ENCODE peak calls at places on chromosomes 16 and 17, in seven cellular contexts. J, Y, G, L, Q, U and D are unnamed samples.

GRCh38 chr16:12409700-12410099 is 394.0 kb downstream of the CPPED1 start:
- DNase-seq in Y (no peak), L (no peak), U (no peak), Q (no peak), G (no peak), J (no peak), D (no peak)

GRCh38 chr16:81170824-81171223 is 67.7 kb upstream of the BCO1 start:
- DNase-seq in G (no peak), L (no peak), J (no peak), Q (no peak), U (no peak), Y (no peak), D (no peak)

GRCh38 chr17:17900615-17901520 is 64.1 kb upstream of the SREBF1 start:
- DNase-seq in Q (no peak), U (no peak), J (no peak), Y (no peak), G (no peak), L (no peak), D (no peak)

GRCh38 chr16:70651524-70651923 is 5.2 kb downstream of the IL34 start:
- DNase-seq in G (no peak), Q (no peak), J (no peak), Y (no peak), L (no peak), U (no peak), D (no peak)

GRCh38 chr16:68475071-68475470 is 26.8 kb upstream of the SMPD3 start:
- DNase-seq in G (no peak), L (no peak), U (no peak), Y (no peak), Q (no peak), J (no peak), D (no peak)

GRCh38 chr17:40058151-40058784 is 4.1 kb upstream of the MED24 start:
- DNase-seq in U (no peak), Q (no peak), J (no peak), Y (no peak), G (no peak), L (no peak), D (no peak)

GRCh38 chr17:50946891-50947843 is 81.0 kb upstream of the TOB1 start:
- DNase-seq in U (no peak), Y (no peak), G (no peak), J (no peak), Q (no peak), L (no peak), D (no peak)

GRCh38 chr17:62780273-62780672 is 27.8 kb downstream of the MARCHF10 start:
- DNase-seq in Y (no peak), J (no peak), Q (peak; percentile 13), U (no peak), G (no peak), L (no peak), D (no peak)

GRCh38 chr17:57874434-57875108 is 24.7 kb upstream of the MRPS23 start:
- DNase-seq in G (no peak), J (peak; percentile 87), Y (no peak), U (no peak), Q (no peak), L (no peak), D (no peak)

GRCh38 chr16:66618588-66618987 is 14.1 kb downstream of the CMTM3 start:
- DNase-seq in L (no peak), G (no peak), U (no peak), Y (no peak), Q (no peak), J (no peak), D (no peak)

GRCh38 chr17:48995332-48995870 is 1.8 kb upstream of the IGF2BP1 start:
- DNase-seq in L (no peak), Q (no peak), U (peak; percentile 10), J (no peak), G (no peak), Y (peak; percentile 50), D (no peak)

GRCh38 chr17:55540414-55541091 is 29.3 kb upstream of the SMIM36 start:
- DNase-seq in G (no peak), Q (no peak), L (no peak), J (no peak), U (no peak), Y (no peak), D (no peak)

GRCh38 chr17:9272506-9272905 is 251.2 kb downstream of the NTN1 start:
- DNase-seq in L (no peak), J (no peak), U (no peak), Q (no peak), Y (no peak), G (no peak), D (no peak)

GRCh38 chr17:66945451-66945850 is 19.1 kb upstream of the CACNG4 start:
- DNase-seq in Q (no peak), U (no peak), Y (no peak), G (no peak), L (no peak), J (no peak), D (no peak)

GRCh38 chr17:16599537-16599936 is 30.5 kb upstream of the ZNF287 start:
- DNase-seq in L (no peak), U (no peak), Q (no peak), G (no peak), Y (no peak), J (no peak), D (no peak)

GRCh38 chr17:78415821-78416301 is 37.4 kb downstream of the PGS1 start:
- DNase-seq in L (no peak), U (no peak), J (no peak), Q (no peak), G (no peak), Y (no peak), D (no peak)

GRCh38 chr16:74438492-74438979 is 17.3 kb upstream of the CLEC18B start:
- DNase-seq in J (no peak), Q (no peak), U (no peak), G (no peak), Y (no peak), L (no peak), D (no peak)

GRCh38 chr16:49524578-49525315 is 151.1 kb downstream of the C16orf78 start:
- DNase-seq in U (no peak), J (peak; percentile 70), L (no peak), G (no peak), Q (no peak), Y (no peak), D (no peak)

GRCh38 chr17:73611630-73612029 is 32.6 kb downstream of the SDK2 start:
- DNase-seq in G (no peak), Y (no peak), Q (no peak), U (no peak), L (no peak), J (no peak), D (no peak)

GRCh38 chr16:7456221-7456620 is 123.6 kb downstream of the RBFOX1 start:
- DNase-seq in L (no peak), G (no peak), Q (peak; percentile 39), Y (no peak), U (no peak), J (no peak), D (no peak)

GRCh38 chr17:20206068-20206467 is 196.9 kb downstream of the SPECC1 start:
- DNase-seq in U (no peak), G (no peak), Y (peak; percentile 77), L (no peak), J (no peak), Q (no peak), D (no peak)

GRCh38 chr17:37849617-37849972 is 74.6 kb upstream of the TBC1D3K start:
- DNase-seq in G (no peak), J (no peak), L (no peak), Y (no peak), Q (no peak), U (no peak), D (no peak)

GRCh38 chr17:14091367-14091766 is 22.1 kb downstream of the COX10 start:
- DNase-seq in U (no peak), G (no peak), J (no peak), L (no peak), Q (no peak), Y (no peak), D (no peak)

GRCh38 chr17:48915459-48916282 is 7.5 kb downstream of the UBE2Z start:
- DNase-seq in J (no peak), L (no peak), Q (no peak), Y (peak; percentile 26), U (peak; percentile 34), G (peak; percentile 34), D (peak; percentile 14)

GRCh38 chr17:44356241-44356640 is 7.4 kb downstream of the FAM171A2 start:
- DNase-seq in L (no peak), U (no peak), G (no peak), Y (no peak), Q (no peak), J (peak; percentile 66), D (no peak)

GRCh38 chr16:10808218-10808617 is 10.4 kb downstream of the TVP23A start:
- DNase-seq in Y (no peak), G (no peak), U (no peak), Q (no peak), J (no peak), L (no peak), D (no peak)

GRCh38 chr17:31754239-31754945 is 104.7 kb downstream of the COPRS start:
- DNase-seq in U (no peak), J (peak; percentile 8), L (no peak), Y (no peak), G (no peak), Q (no peak), D (no peak)

GRCh38 chr16:79885320-79885719 is 284.8 kb upstream of the MAF start:
- DNase-seq in U (no peak), J (no peak), G (no peak), Q (no peak), L (no peak), Y (no peak), D (no peak)

GRCh38 chr16:11619327-11619851 is 32.7 kb upstream of the LITAF start:
- DNase-seq in Q (no peak), J (no peak), G (no peak), L (no peak), Y (peak; percentile 51), U (no peak), D (no peak)

GRCh38 chr17:14594690-14595089 is 293.8 kb downstream of the HS3ST3B1 start:
- DNase-seq in G (no peak), L (no peak), Q (no peak), Y (no peak), U (no peak), J (no peak), D (no peak)

GRCh38 chr16:31711344-31711845 is 162.2 kb upstream of the ZNF267 start:
- DNase-seq in Q (no peak), Y (no peak), L (no peak), J (no peak), U (no peak), G (no peak), D (no peak)

GRCh38 chr17:48756816-48757215 is 28.3 kb upstream of the HOXB13 start:
- DNase-seq in L (peak; percentile 44), Q (no peak), U (no peak), J (no peak), Y (no peak), G (no peak), D (no peak)

GRCh38 chr16:89962754-89963498 is 14.4 kb downstream of the DEF8 start:
- DNase-seq in G (no peak), L (no peak), J (no peak), Q (no peak), Y (no peak), U (no peak), D (no peak)

GRCh38 chr17:16352303-16352837 is 899 bp downstream of the CENPV start:
- DNase-seq in U (no peak), L (peak; percentile 76), J (peak; percentile 84), Y (peak; percentile 57), G (peak; percentile 22), Q (peak; percentile 40), D (no peak)

GRCh38 chr17:1735834-1736347 is 6.8 kb upstream of the SERPINF2 start:
- DNase-seq in Y (no peak), U (no peak), L (no peak), Q (no peak), G (no peak), J (peak; percentile 68), D (no peak)

GRCh38 chr16:84193480-84193879 is 2.5 kb downstream of the ADAD2 start:
- DNase-seq in L (no peak), Y (no peak), G (no peak), Q (no peak), J (no peak), U (no peak), D (no peak)

GRCh38 chr16:19153876-19154275 is 14.2 kb upstream of the SYT17 start:
- DNase-seq in Y (peak; percentile 30), U (no peak), G (no peak), L (no peak), J (no peak), Q (no peak), D (no peak)

GRCh38 chr17:42472709-42473521 is 14.2 kb downstream of the ATP6V0A1 start:
- DNase-seq in G (no peak), L (no peak), J (no peak), U (no peak), Q (no peak), Y (no peak), D (no peak)